ENCODE peak calls at places on chromosomes 5 and 9, in seven cellular contexts. K is GM10248, W is mammary epithelial cell, E is cardiac muscle cell, F is omental fat pad, Q is osteocyte, X is brain microvascular endothelial cell. Y is an unnamed sample.

GRCh38 chr5:129361441-129362025 is 98.6 kb upstream of the ADAMTS19 start:
- DNase-seq in K (peak; percentile 3), Q (no peak), E (peak; percentile 43), X (no peak), W (no peak), F (no peak), Y (no peak)

GRCh38 chr5:116454417-116454927 is 120.2 kb downstream of the SEMA6A start:
- DNase-seq in W (peak; percentile 30), F (no peak), E (peak; percentile 88), X (peak; percentile 83), K (peak; percentile 64), Q (no peak), Y (peak; percentile 77)

GRCh38 chr5:116685931-116686330 is 111.3 kb upstream of the SEMA6A start:
- DNase-seq in Q (no peak), K (no peak), W (no peak), X (no peak), F (no peak), E (no peak), Y (no peak)

GRCh38 chr5:168353216-168353957 is 61.9 kb downstream of the WWC1 start:
- DNase-seq in E (peak; percentile 21), Q (no peak), F (no peak), W (no peak), K (no peak), X (no peak), Y (no peak)

GRCh38 chr9:83235524-83235923 is 172.6 kb upstream of the RASEF start:
- DNase-seq in F (no peak), Q (no peak), E (no peak), W (no peak), X (no peak), K (no peak), Y (no peak)

GRCh38 chr5:72377920-72378635 is 57.9 kb downstream of the PTCD2 start:
- DNase-seq in W (no peak), K (no peak), E (peak; percentile 63), Q (no peak), F (no peak), X (no peak), Y (no peak)

GRCh38 chr9:134544388-134545212 is 97.0 kb upstream of the COL5A1 start:
- DNase-seq in X (peak; percentile 67), F (no peak), E (peak; percentile 83), K (no peak), W (no peak), Q (no peak), Y (no peak)

GRCh38 chr9:115349542-115349941 is 231.6 kb upstream of the TNC start:
- DNase-seq in Q (no peak), K (no peak), F (no peak), X (no peak), E (no peak), W (no peak), Y (no peak)

GRCh38 chr9:97749928-97750327 is 52.8 kb upstream of the XPA start:
- DNase-seq in E (no peak), W (peak; percentile 25), Q (no peak), F (no peak), X (no peak), K (no peak), Y (no peak)

GRCh38 chr9:27625751-27626628 is 52.7 kb upstream of the C9orf72 start:
- DNase-seq in E (no peak), X (no peak), K (no peak), F (no peak), Q (no peak), W (peak; percentile 78), Y (no peak)

GRCh38 chr9:68730570-68731227 is 25.7 kb downstream of the PIP5K1B start:
- DNase-seq in F (no peak), X (no peak), E (no peak), Q (no peak), K (no peak), W (no peak), Y (no peak)

GRCh38 chr5:39998518-39998917 is 573.7 kb upstream of the DAB2 start:
- DNase-seq in K (no peak), E (no peak), F (no peak), X (no peak), W (no peak), Q (no peak), Y (no peak)

GRCh38 chr5:99911971-99912370 is 623.2 kb upstream of the FAM174A start:
- DNase-seq in X (no peak), F (no peak), Q (no peak), E (no peak), K (no peak), W (no peak), Y (no peak)
- TF ChIP-seq CTCF in X (no peak), F (no peak), Q (no peak), E (no peak), K (no peak), W (no peak), Y (no peak)

DNA sequence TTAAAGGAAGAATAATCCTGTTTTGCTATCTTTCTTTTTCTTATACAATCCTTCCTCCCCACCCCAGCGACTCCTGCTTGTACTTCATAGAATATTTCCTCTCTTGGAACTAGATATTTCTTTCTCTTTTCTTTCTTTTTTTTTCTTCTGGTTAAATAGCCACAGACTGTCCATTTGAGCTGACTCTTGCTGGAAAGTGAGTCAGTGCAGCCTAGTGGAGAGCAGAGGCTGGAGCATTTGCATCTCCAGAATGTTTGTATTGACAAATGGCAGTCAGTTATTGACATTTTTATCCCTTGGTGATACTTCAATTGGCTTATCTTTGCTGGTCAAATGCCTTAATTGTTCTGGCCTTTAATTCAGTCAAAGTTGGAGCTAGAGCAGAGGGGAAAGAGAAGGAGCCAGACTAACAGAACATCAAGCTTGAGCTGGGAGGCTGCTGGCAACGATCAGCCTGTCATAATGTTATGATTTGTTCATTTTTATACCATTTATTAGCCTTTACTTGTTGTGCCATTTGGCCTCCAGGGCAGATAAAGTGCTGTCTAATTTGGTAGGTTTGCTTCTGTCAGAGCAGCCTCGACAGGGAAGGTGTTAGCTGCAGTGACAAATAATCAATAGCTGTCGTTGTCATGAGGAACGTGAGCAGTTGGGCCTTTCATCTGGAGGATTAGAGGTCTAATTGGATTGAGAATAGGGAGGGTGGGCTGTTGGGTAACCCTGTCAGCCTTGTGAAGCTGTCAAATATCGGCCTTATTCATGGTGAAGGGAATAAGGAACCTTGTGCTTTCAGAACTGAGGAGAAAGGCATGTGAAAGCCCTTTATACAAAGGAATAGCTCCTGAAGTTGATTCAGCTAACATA is 69.1 kb downstream of the INVS start:
- DNase-seq in E (no peak), F (no peak), W (no peak), Q (no peak), X (peak; percentile 55), K (no peak), Y (no peak)
- TF ChIP-seq CTCF in E (no peak), F (no peak), W (peak; percentile 20), Q (no peak), X (peak; percentile 64), K (no peak), Y (no peak)

GRCh38 chr5:93920956-93921355 is 179.6 kb upstream of the POU5F2 start:
- DNase-seq in Q (no peak), X (no peak), F (no peak), W (no peak), K (no peak), E (no peak), Y (no peak)

GRCh38 chr5:93909356-93909755 is 168.0 kb upstream of the POU5F2 start:
- DNase-seq in K (no peak), Q (no peak), W (no peak), E (peak; percentile 34), F (no peak), X (no peak), Y (no peak)

GRCh38 chr5:93916872-93917271 is 175.5 kb upstream of the POU5F2 start:
- DNase-seq in K (no peak), E (no peak), W (no peak), X (no peak), Q (no peak), F (no peak), Y (no peak)

GRCh38 chr5:93915142-93915553 is 173.7 kb upstream of the POU5F2 start:
- DNase-seq in Q (no peak), E (peak; percentile 77), K (peak; percentile 10), F (no peak), W (peak; percentile 33), X (no peak), Y (peak; percentile 16)
- TF ChIP-seq CTCF in Q (peak; percentile 62), E (peak; percentile 42), K (peak; percentile 46), F (no peak), W (peak; percentile 47), X (peak; percentile 25), Y (peak; percentile 8)

GRCh38 chr9:129720181-129720864 is 32.5 kb downstream of the PTGES start:
- DNase-seq in W (no peak), X (no peak), E (no peak), F (no peak), Q (no peak), K (no peak), Y (no peak)
- TF ChIP-seq CTCF in W (peak; percentile 27), X (peak; percentile 64), E (peak; percentile 37), F (no peak), Q (peak; percentile 35), K (no peak), Y (no peak)

DNA sequence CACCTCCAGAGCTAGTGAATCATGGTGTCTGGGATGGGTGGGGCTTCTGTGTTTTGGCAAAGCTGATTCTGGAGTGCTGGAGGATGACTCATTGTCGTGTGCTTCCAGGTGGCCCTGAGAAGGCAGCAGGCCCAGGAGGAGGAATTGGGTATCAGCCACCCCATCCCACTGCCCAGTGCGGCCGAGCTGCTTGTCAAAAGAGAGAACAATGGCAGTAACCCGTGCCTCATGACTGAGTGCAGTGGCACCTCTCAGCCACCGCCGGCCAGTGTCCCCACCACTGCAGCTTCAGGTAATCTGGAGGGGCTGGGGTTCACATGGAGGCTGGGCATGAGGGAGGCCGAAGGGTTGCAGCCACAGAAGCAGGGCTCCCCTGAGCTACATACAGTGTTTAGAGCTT is 5.4 kb downstream of the DMRT1 start:
- DNase-seq in Q (no peak), K (no peak), W (peak; percentile 40), X (no peak), F (no peak), E (no peak), Y (no peak)
- TF ChIP-seq CTCF in Q (no peak), K (no peak), W (no peak), X (no peak), F (no peak), E (no peak), Y (no peak)

DNA sequence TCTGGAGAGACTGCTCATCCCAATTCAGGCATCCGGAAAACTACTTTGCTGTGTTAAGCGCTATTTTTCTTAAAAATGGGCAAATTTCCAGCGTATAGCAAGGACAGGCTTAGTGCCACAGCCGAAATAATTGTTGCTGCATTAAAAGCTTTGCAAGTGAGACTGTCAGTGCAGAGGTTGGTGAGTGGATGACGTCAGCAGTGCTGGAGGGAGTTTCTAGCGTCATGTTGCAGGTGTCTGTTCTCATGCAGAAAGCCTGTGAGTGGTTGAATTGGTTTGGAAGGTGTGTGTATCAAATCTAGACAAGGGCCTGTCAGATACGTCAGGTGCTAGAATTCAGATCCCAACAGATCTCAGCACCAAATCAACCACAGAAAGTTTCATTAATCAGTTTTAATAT is 204.4 kb downstream of the TRIO start:
- DNase-seq in X (no peak), F (no peak), Q (no peak), W (peak; percentile 6), E (no peak), K (no peak), Y (no peak)
- TF ChIP-seq CTCF in X (no peak), F (no peak), Q (no peak), W (no peak), E (no peak), K (no peak), Y (no peak)

GRCh38 chr5:8864053-8864452 is 681.8 kb downstream of the SEMA5A start:
- DNase-seq in K (peak; percentile 15), Q (no peak), E (peak; percentile 35), W (peak; percentile 40), X (no peak), F (no peak), Y (no peak)
- TF ChIP-seq CTCF in K (peak; percentile 60), Q (no peak), E (peak; percentile 43), W (peak; percentile 82), X (peak; percentile 76), F (no peak), Y (peak; percentile 53)

Y was measured in GM20000.